ENCODE peak calls at places on chromosome 14, in nine cellular contexts. D is fibroblast of the conjunctiva; Z is EL; C is GM20000; G is AG04450; A is IMR-90; B is stimulated activated CD4-positive, alpha-beta T cell treated with anti-CD3 and anti-CD28 coated beads, Interleukin-4, amount 100 ng/mL, for 48 hours; Q is CD4-positive, CD25-positive, alpha-beta regulatory T cell; P is NCI-H1105. K is an unnamed sample.

GRCh38 chr14:76034566-76034965 is 49.0 kb downstream of the IFT43 start:
- DNase-seq in D (no peak), Z (peak), C (no peak), G (no peak), A (no peak), B (no peak), Q (no peak), P (no peak), K (no peak)

GRCh38 chr14:33432407-33433023 is 493.8 kb downstream of the NPAS3 start:
- DNase-seq in D (peak), Z (peak), C (no peak), G (no peak), A (peak), B (no peak), Q (no peak), P (peak), K (no peak)

GRCh38 chr14:87935081-87935828 is 57.7 kb downstream of the GALC start:
- DNase-seq in D (no peak), Z (no peak), C (no peak), G (no peak), A (no peak), B (no peak), Q (no peak), P (no peak), K (no peak)

GRCh38 chr14:59262717-59263469 is 74.4 kb downstream of the DAAM1 start:
- DNase-seq in D (no peak), Z (no peak), C (no peak), G (no peak), A (no peak), B (no peak), Q (no peak), P (no peak), K (no peak)

GRCh38 chr14:33958616-33959226 is 7.8 kb upstream of the EGLN3 start:
- DNase-seq in D (no peak), Z (no peak), C (no peak), G (no peak), A (no peak), B (no peak), Q (no peak), P (no peak), K (no peak)

GRCh38 chr14:66378712-66379111 is 107.5 kb upstream of the CCDC196 start:
- DNase-seq in D (no peak), Z (no peak), C (no peak), G (no peak), A (no peak), B (no peak), Q (no peak), P (no peak), K (no peak)

GRCh38 chr14:24927809-24928208 is 122.1 kb downstream of the STXBP6 start:
- DNase-seq in D (no peak), Z (no peak), C (no peak), G (no peak), A (no peak), B (no peak), Q (no peak), P (no peak), K (no peak)

GRCh38 chr14:89365071-89365801 is 51.8 kb downstream of the FOXN3 start:
- DNase-seq in D (no peak), Z (no peak), C (peak), G (no peak), A (peak), B (peak), Q (peak), P (no peak), K (peak)

GRCh38 chr14:101017209-101017608 is 113.7 kb upstream of the RTL1 start:
- DNase-seq in D (no peak), Z (peak), C (no peak), G (no peak), A (peak), B (no peak), Q (no peak), P (no peak), K (no peak)

GRCh38 chr14:68665792-68666195 is 127.1 kb downstream of the ZFP36L1 start:
- DNase-seq in D (no peak), Z (no peak), C (no peak), G (no peak), A (no peak), B (no peak), Q (no peak), P (no peak), K (no peak)

GRCh38 chr14:59428581-59429012 is 36.6 kb downstream of the GPR135 start:
- DNase-seq in D (peak), Z (peak), C (no peak), G (peak), A (peak), B (no peak), Q (no peak), P (no peak), K (no peak)

GRCh38 chr14:42013560-42013959 is 406.9 kb downstream of the LRFN5 start:
- DNase-seq in D (no peak), Z (no peak), C (no peak), G (no peak), A (peak), B (no peak), Q (no peak), P (no peak), K (no peak)

GRCh38 chr14:68688872-68689371 is 103.9 kb downstream of the ZFP36L1 start:
- DNase-seq in D (peak), Z (peak), C (no peak), G (no peak), A (peak), B (no peak), Q (no peak), P (no peak), K (no peak)